ENCODE peak calls at places on chromosomes 12 and 14, in seven cellular contexts. E is NCI-H2081; V is T-helper 2 cell treated with Interferon-gamma antibody and Interleukin-4, amounts not matched to agents 5 μg/mL and 100 μg/mL, for 36 hours; S is NCI-H82; F is foreskin fibroblast; G is iris pigment epithelial cell; X is nephron progenitor cell. B is an unnamed sample.
A peak's percentile ranks its signal among the peaks of the same experiment; 100 is the strongest.

GRCh38 chr12:22759769-22760674 is 135.1 kb downstream of the ETNK1 start:
- DNase-seq in E (no peak), V (no peak), S (no peak), F (no peak), G (peak; percentile 18), X (no peak), B (no peak)

GRCh38 chr12:68746572-68747180 is 700 bp downstream of the SLC35E3 start:
- DNase-seq in E (no peak), V (peak; percentile 48), S (peak; percentile 62), F (peak; percentile 66), G (peak; percentile 80), X (peak; percentile 48), B (no peak)

GRCh38 chr12:29691146-29691854 is 92.4 kb downstream of the TMTC1 start:
- DNase-seq in E (no peak), V (no peak), S (no peak), F (no peak), G (no peak), X (no peak), B (no peak)

GRCh38 chr12:125564753-125565152 is 499.5 kb downstream of the AACS start:
- DNase-seq in E (no peak), V (no peak), S (no peak), F (no peak), G (no peak), X (no peak), B (no peak)

GRCh38 chr12:111412007-111412829 is 6.5 kb downstream of the SH2B3 start:
- DNase-seq in E (peak; percentile 66), V (no peak), S (no peak), F (no peak), G (no peak), X (no peak), B (no peak)

GRCh38 chr12:116614194-116614885 is 55.2 kb downstream of the MAP1LC3B2 start:
- DNase-seq in E (no peak), V (no peak), S (no peak), F (no peak), G (peak; percentile 17), X (no peak), B (no peak)

GRCh38 chr14:92633724-92634123 is 114.7 kb downstream of the LGMN start:
- DNase-seq in E (no peak), V (no peak), S (no peak), F (no peak), G (peak; percentile 55), X (no peak), B (no peak)

GRCh38 chr12:124125472-124125871 is 152.5 kb downstream of the ZNF664 start:
- DNase-seq in E (peak; percentile 82), V (no peak), S (no peak), F (no peak), G (no peak), X (peak; percentile 36), B (peak; percentile 57)

GRCh38 chr12:46206471-46206870 is 62.4 kb downstream of the SLC38A1 start:
- DNase-seq in E (no peak), V (no peak), S (no peak), F (no peak), G (no peak), X (no peak), B (no peak)